ENCODE peak calls at places on chromosomes 3 and 15, in seven cellular contexts. B is choroid plexus epithelial cell, T is prostate gland, F is mammary epithelial cell, P is GM23338, Z is lower leg skin, C is HFF-Myc. U is an unnamed sample.

GRCh38 chr3:189186093-189186492 is 14.3 kb downstream of the TPRG1 start:
- DNase-seq in B (peak; percentile 80), T (no peak), F (peak; percentile 23), P (no peak), Z (no peak), C (no peak), U (no peak)

GRCh38 chr15:69141286-69141701 is 19.1 kb upstream of the GLCE start:
- DNase-seq in B (no peak), T (no peak), F (no peak), P (no peak), Z (no peak), C (no peak), U (no peak)

GRCh38 chr3:127277591-127277990 is 10.3 kb downstream of the PRR20G start:
- DNase-seq in B (no peak), T (no peak), F (peak; percentile 46), P (no peak), Z (no peak), C (peak; percentile 46), U (no peak)

GRCh38 chr15:85667491-85668424 is 127.0 kb downstream of the KLHL25 start:
- DNase-seq in B (peak; percentile 99), T (no peak), F (peak; percentile 94), P (no peak), Z (no peak), C (peak; percentile 96), U (peak; percentile 59)

GRCh38 chr3:78951546-78951945 is 816.3 kb downstream of the ROBO1 start:
- DNase-seq in B (peak; percentile 58), T (no peak), F (no peak), P (no peak), Z (no peak), C (no peak), U (no peak)

GRCh38 chr15:68618339-68619302 is 39.8 kb downstream of the CORO2B start:
- DNase-seq in B (peak; percentile 63), T (no peak), F (no peak), P (no peak), Z (no peak), C (no peak), U (no peak)

GRCh38 chr3:86973440-86973839 is 17.5 kb downstream of the VGLL3 start:
- DNase-seq in B (peak; percentile 98), T (no peak), F (peak; percentile 99), P (no peak), Z (peak; percentile 50), C (no peak), U (no peak)

GRCh38 chr3:27681249-27681748 is 40.8 kb downstream of the EOMES start:
- DNase-seq in B (peak; percentile 92), T (peak; percentile 24), F (peak; percentile 72), P (peak; percentile 91), Z (no peak), C (peak; percentile 44), U (no peak)

GRCh38 chr3:58214484-58215316 is 3.9 kb upstream of the DNASE1L3 start:
- DNase-seq in B (peak; percentile 40), T (no peak), F (peak; percentile 100), P (peak; percentile 52), Z (peak; percentile 74), C (no peak), U (no peak)

GRCh38 chr3:14346191-14346590 is 56.2 kb upstream of the SLC6A6 start:
- DNase-seq in B (no peak), T (no peak), F (no peak), P (no peak), Z (no peak), C (no peak), U (no peak)

GRCh38 chr3:69032137-69032536 is 18.7 kb upstream of the EOGT start:
- DNase-seq in B (peak; percentile 75), T (no peak), F (peak; percentile 13), P (no peak), Z (no peak), C (no peak), U (no peak)

GRCh38 chr15:89888214-89888804 is 5.5 kb downstream of the AP3S2 start:
- DNase-seq in B (peak; percentile 86), T (peak; percentile 34), F (peak; percentile 44), P (peak; percentile 61), Z (no peak), C (peak; percentile 83), U (no peak)

GRCh38 chr15:36911322-36911944 is 188.9 kb downstream of the MEIS2 start:
- DNase-seq in B (peak; percentile 66), T (no peak), F (peak; percentile 36), P (peak; percentile 18), Z (no peak), C (no peak), U (no peak)

GRCh38 chr3:54349231-54349647 is 226.9 kb downstream of the CACNA2D3 start:
- DNase-seq in B (no peak), T (no peak), F (no peak), P (peak; percentile 64), Z (no peak), C (no peak), U (no peak)

GRCh38 chr15:99409097-99409473 is 156.7 kb upstream of the MEF2A start:
- DNase-seq in B (peak; percentile 77), T (peak; percentile 69), F (peak; percentile 58), P (peak; percentile 68), Z (peak; percentile 74), C (no peak), U (peak; percentile 61)

GRCh38 chr3:181066688-181067087 is 77.2 kb upstream of the DNAJC19 start:
- DNase-seq in B (no peak), T (no peak), F (no peak), P (no peak), Z (no peak), C (no peak), U (no peak)

GRCh38 chr3:17840126-17840525 is 97.7 kb upstream of the TBC1D5 start:
- DNase-seq in B (no peak), T (no peak), F (no peak), P (no peak), Z (no peak), C (no peak), U (no peak)

GRCh38 chr3:135240426-135240825 is 445.4 kb downstream of the EPHB1 start:
- DNase-seq in B (no peak), T (no peak), F (no peak), P (peak; percentile 74), Z (no peak), C (no peak), U (no peak)

GRCh38 chr3:34106879-34107278 is 308.4 kb downstream of the PDCD6IP start:
- DNase-seq in B (peak; percentile 63), T (peak; percentile 39), F (peak; percentile 2), P (peak; percentile 80), Z (no peak), C (no peak), U (no peak)
- TF ChIP-seq CTCF in B (peak; percentile 76), T (peak; percentile 56), F (peak; percentile 35), P (peak; percentile 79), Z (no peak), C (peak; percentile 51), U (no peak)

GRCh38 chr3:150238995-150239612 is 169.0 kb upstream of the TSC22D2 start:
- DNase-seq in B (peak; percentile 56), T (peak; percentile 24), F (peak; percentile 59), P (peak; percentile 88), Z (no peak), C (no peak), U (no peak)
- TF ChIP-seq CTCF in B (peak; percentile 73), T (peak; percentile 13), F (peak; percentile 62), P (peak; percentile 84), Z (no peak), C (peak; percentile 44), U (peak; percentile 21)

GRCh38 chr3:159672728-159673471 is 315.7 kb upstream of the IL12A start:
- DNase-seq in B (peak; percentile 36), T (no peak), F (no peak), P (peak; percentile 59), Z (no peak), C (no peak), U (no peak)
- TF ChIP-seq CTCF in B (no peak), T (no peak), F (peak; percentile 17), P (no peak), Z (no peak), C (no peak), U (no peak)

GRCh38 chr3:49927798-49928197 is 1.8 kb downstream of the MON1A start:
- DNase-seq in B (no peak), T (no peak), F (no peak), P (no peak), Z (no peak), C (no peak), U (no peak)
- TF ChIP-seq CTCF in B (no peak), T (no peak), F (no peak), P (no peak), Z (no peak), C (no peak), U (no peak)

GRCh38 chr3:26114851-26115250 is 325.0 kb downstream of the OXSM start:
- DNase-seq in B (no peak), T (no peak), F (no peak), P (no peak), Z (no peak), C (no peak), U (no peak)

DNA sequence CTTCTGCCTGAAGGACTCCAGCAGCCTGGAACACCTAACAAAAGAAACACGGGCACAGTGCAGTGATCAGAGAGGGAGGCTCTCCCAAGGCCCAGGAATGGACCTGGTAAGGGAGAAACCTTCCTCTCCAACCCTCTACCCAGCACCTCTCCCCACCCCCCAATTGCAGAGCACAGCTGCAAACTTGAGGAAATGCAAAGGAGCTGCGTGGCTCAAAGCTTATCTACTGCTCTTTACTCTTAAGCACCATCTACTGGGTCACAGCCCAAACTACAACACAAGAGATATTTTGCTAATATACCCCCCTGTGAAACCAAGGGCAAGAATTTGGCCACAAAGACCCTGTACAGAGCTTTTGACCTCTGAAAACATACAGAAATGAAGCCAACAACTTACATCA is 328.3 kb downstream of the OXSM start:
- DNase-seq in B (peak; percentile 2), T (no peak), F (no peak), P (peak; percentile 84), Z (no peak), C (no peak), U (no peak)
- TF ChIP-seq CTCF in B (no peak), T (no peak), F (no peak), P (peak; percentile 65), Z (no peak), C (no peak), U (no peak)

DNA sequence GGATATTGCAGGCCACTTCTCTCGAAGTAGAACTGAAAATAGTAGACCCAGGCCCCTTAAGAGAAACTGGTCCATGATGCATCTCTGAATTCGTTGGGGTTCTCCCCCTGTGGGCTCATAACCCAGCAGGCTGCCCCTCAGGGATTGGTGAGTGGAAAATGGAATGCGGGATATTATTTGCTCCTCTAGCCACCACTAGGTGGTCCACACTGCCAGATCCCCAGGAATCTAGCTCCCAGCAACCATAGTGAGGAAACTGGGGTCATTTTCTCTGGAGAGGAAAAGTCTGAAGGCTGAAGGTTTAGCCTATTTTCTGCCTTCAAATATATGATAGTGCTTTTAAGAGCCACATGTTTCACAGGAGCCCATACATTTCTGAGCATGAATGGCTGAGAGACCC is 6.7 kb downstream of the CX3CR1 start:
- DNase-seq in B (no peak), T (no peak), F (no peak), P (peak; percentile 50), Z (no peak), C (no peak), U (no peak)
- TF ChIP-seq CTCF in B (peak; percentile 34), T (no peak), F (no peak), P (peak; percentile 40), Z (no peak), C (peak; percentile 30), U (no peak)

GRCh38 chr3:12286927-12287726 is 1.7 kb upstream of the PPARG start:
- DNase-seq in B (peak; percentile 29), T (no peak), F (no peak), P (peak; percentile 61), Z (no peak), C (no peak), U (peak; percentile 30)
- TF ChIP-seq CTCF in B (peak; percentile 36), T (no peak), F (no peak), P (no peak), Z (no peak), C (no peak), U (peak; percentile 29)